ENCODE peak calls at places on chromosome 1, in five cellular contexts. E, G, P, J and F are unnamed samples.

GRCh38 chr1:31382379-31382989 is 9.6 kb upstream of the FABP3 start:
- DNase-seq in G (no peak), E (no peak), J (no peak), P (no peak), F (no peak)

GRCh38 chr1:208350815-208351214 is 106.6 kb upstream of the PLXNA2 start:
- DNase-seq in P (no peak), J (no peak), G (no peak), E (no peak), F (no peak)

GRCh38 chr1:10693497-10694273 is 102.8 kb downstream of the CASZ1 start:
- DNase-seq in G (peak), E (no peak), P (no peak), J (no peak), F (peak)

GRCh38 chr1:166164995-166165660 is 1.7 kb downstream of the FAM78B start:
- DNase-seq in E (peak), J (peak), P (peak), G (peak), F (peak)

GRCh38 chr1:172496678-172497077 is 36.3 kb upstream of the SUCO start:
- DNase-seq in G (no peak), J (no peak), E (no peak), P (no peak), F (no peak)

GRCh38 chr1:214066190-214066589 is 78.4 kb downstream of the PROX1 start:
- DNase-seq in E (no peak), G (no peak), P (no peak), J (no peak), F (no peak)

GRCh38 chr1:166721145-166721544 is 118.1 kb upstream of the POGK start:
- DNase-seq in J (no peak), P (peak), G (no peak), E (no peak), F (peak)

GRCh38 chr1:200372095-200372884 is 37.5 kb downstream of the ZNF281 start:
- DNase-seq in G (peak), P (no peak), E (peak), J (no peak), F (peak)

GRCh38 chr1:197127513-197127912 is 19.0 kb downstream of the ASPM start:
- DNase-seq in J (no peak), G (no peak), P (no peak), E (no peak), F (no peak)

GRCh38 chr1:99992044-99992722 is 22.4 kb downstream of the SLC35A3 start:
- DNase-seq in G (no peak), E (no peak), P (no peak), J (no peak), F (no peak)

GRCh38 chr1:167904641-167905040 is 9.3 kb downstream of the ADCY10 start:
- DNase-seq in P (no peak), G (no peak), E (peak), J (no peak), F (peak)

GRCh38 chr1:3657578-3658230 is 5.4 kb downstream of the TP73 start:
- DNase-seq in J (no peak), E (no peak), G (no peak), P (no peak), F (no peak)

GRCh38 chr1:212456166-212456528 is 23.4 kb downstream of the NENF start:
- DNase-seq in J (no peak), P (no peak), G (no peak), E (no peak), F (no peak)

GRCh38 chr1:239723821-239724367 is 337.5 kb downstream of the CHRM3 start:
- DNase-seq in G (no peak), P (no peak), J (no peak), E (no peak), F (no peak)

GRCh38 chr1:172870901-172871606 is 179.7 kb downstream of the TNFSF18 start:
- DNase-seq in G (no peak), J (no peak), P (no peak), E (peak), F (peak)

GRCh38 chr1:6183520-6183989 is 3.4 kb upstream of the CHD5 start:
- DNase-seq in G (no peak), J (peak), E (peak), P (no peak), F (no peak)

GRCh38 chr1:214281902-214282695 is 1.1 kb downstream of the SMYD2 start:
- DNase-seq in J (no peak), G (no peak), P (no peak), E (peak), F (peak)

GRCh38 chr1:54122131-54122751 is 30.6 kb downstream of the CDCP2 start:
- DNase-seq in G (peak), J (no peak), E (no peak), P (no peak), F (no peak)

GRCh38 chr1:54120698-54121481 is 31.9 kb downstream of the CDCP2 start:
- DNase-seq in G (peak), E (no peak), J (no peak), P (no peak), F (no peak)

GRCh38 chr1:54118704-54119103 is 34.1 kb downstream of the CDCP2 start:
- DNase-seq in E (peak), G (no peak), J (no peak), P (no peak), F (peak)

GRCh38 chr1:54121482-54122130 is 31.2 kb downstream of the CDCP2 start:
- DNase-seq in G (peak), P (peak), J (peak), E (peak), F (peak)

DNA sequence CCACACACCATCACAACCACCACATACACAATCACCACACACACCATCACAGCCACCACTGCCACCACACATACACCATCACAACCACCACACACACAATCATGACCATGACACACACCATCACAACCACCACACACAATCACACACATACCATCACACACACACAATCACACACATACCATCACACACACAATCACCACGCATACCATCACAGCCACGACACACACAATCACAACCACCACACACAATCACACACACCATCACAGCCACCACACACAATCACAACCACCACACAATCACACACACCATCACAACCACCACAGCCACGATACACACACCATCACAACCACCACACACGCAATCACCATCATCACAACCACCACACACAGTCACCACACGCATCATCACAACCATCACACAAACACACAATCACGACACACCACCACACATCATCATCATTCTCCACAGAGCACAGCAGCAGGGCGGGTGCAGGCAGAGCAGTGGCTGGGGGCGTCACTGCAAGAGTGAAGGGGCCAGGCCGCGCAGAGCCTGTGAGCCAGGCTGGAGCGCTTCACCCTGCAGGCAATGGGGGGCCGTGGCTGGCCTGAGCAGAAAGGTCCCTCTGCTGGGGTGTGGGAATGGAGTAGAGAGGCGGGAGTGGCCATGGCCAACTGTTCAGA is 32.6 kb downstream of the CDCP2 start:
- DNase-seq in J (no peak), G (no peak), E (no peak), P (no peak), F (no peak)
- H3K27ac ChIP-seq in J (no peak), G (no peak), E (no peak), P (no peak), F (no peak)

GRCh38 chr1:204435886-204436271 is 24.3 kb upstream of the PPP1R15B start:
- DNase-seq in G (no peak), J (no peak), E (no peak), P (no peak), F (no peak)

GRCh38 chr1:204438628-204439027 is 27.0 kb upstream of the PPP1R15B start:
- DNase-seq in G (no peak), P (no peak), J (no peak), E (peak), F (peak)

GRCh38 chr1:204435246-204435885 is 23.7 kb upstream of the PPP1R15B start:
- DNase-seq in P (no peak), G (no peak), J (no peak), E (peak), F (peak)

GRCh38 chr1:204439976-204440375 is 28.4 kb upstream of the PPP1R15B start:
- DNase-seq in J (no peak), G (no peak), P (no peak), E (no peak), F (no peak)

DNA sequence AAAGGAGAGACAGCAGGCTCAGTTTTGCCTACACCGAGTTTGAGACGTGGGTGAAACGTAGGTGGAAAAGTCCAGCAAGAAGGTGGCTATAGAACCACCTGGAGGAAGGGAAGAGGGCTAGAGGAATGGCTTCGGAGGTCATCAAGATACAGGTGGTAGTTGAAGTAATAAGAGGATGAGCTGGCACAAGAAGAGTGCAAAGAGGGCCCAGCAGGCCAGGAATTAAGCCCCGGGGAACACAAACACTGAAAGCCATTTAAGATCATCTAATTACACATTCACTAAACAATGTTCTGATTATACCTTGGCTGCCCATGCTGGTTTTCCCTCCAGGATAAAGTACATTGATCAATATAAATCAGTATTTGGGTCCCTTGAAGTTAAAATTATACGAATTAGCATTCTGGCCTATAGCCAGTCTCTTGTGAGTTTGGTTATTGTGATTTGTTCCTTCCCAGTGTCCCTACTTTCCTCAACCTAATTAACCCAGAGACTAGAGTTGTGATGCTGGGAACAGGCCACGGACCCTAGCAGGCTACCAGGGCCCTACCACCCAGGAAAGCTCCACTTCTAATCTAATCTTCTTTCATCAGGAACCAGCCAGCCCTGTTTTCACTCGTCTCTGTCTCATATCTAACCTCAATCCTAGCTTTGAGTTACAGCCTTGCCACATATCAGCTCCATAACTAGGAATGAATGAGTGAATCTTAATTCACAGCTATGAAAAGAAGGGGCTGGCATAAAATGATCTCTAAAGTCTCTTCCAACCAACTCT is 26.4 kb upstream of the PPP1R15B start:
- DNase-seq in P (no peak), J (no peak), E (no peak), G (no peak), F (no peak)
- H3K14ac ChIP-seq in P (no peak), J (no peak), E (peak), G (no peak), F (no peak)

DNA sequence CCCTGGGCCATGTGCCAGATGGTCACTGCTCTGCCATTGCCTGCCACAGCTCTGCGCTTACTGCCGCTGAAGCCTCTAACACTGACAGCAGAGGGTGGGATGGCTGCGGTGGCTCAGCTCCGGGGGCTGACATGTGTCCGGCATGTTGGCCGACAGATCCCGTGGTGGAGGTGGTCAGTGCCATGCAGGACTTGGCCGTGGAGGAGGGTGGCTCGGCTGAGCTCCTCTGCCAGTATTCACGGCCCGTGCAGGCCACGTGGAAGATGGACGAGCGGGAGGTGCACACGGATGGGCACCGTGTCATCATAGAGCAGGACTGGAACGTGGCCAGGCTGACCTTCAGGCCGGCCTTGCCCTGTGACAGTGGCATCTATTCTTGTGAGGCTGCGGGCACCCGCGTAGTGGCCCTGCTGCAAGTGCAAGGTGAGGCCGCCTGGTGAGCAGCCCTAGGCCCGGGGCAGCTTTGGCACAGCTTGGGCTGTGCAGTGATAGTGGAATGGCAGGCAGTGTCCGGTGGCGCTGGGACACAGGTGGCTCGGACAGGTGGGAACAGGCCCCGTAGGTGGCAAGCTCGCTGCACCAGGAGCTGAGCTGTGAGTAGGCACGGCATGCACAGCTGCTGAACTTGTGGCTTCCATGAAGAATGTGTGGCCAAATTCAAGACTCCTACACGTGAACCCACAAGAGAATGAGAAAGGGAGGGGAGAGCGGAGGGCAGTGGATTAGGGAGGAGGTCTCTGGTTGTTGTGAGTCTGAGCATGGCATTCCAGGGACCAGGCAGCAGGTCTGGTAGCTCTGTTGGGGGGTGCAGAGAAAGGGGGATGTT is 91.8 kb downstream of the TRIM11 start:
- DNase-seq in E (no peak), J (no peak), G (no peak), P (no peak), F (no peak)
- H2BK15ac ChIP-seq in E (no peak), J (no peak), G (no peak), P (no peak), F (no peak)

GRCh38 chr1:243268284-243268653 is 12.4 kb downstream of the SDCCAG8 start:
- DNase-seq in P (no peak), E (peak), J (no peak), G (no peak), F (peak)

GRCh38 chr1:243267346-243268283 is 11.8 kb downstream of the SDCCAG8 start:
- DNase-seq in P (no peak), E (no peak), G (no peak), J (no peak), F (peak)

GRCh38 chr1:243270097-243270864 is 14.4 kb downstream of the SDCCAG8 start:
- DNase-seq in J (no peak), P (no peak), G (no peak), E (no peak), F (no peak)

GRCh38 chr1:243268751-243269460 is 13.1 kb downstream of the SDCCAG8 start:
- DNase-seq in E (peak), G (no peak), P (no peak), J (peak), F (peak)

DNA sequence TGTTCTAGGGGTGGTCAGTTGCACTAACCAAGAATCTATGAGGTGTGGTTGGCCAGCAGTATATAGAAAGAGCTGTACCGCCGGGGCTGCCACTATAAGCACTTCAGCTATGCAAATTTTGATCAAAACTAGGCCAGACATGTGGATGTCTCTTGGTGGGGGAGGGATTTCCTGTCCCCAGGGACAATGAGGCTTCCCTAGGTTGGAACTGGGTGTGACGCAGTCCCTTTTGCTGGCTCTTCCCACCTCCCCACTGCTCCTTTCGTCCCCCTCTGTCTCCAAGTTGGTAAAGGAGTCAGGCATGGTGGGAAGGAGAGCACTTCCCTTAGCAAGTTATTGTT is 13.6 kb downstream of the SDCCAG8 start:
- DNase-seq in J (no peak), E (no peak), P (no peak), G (no peak), F (no peak)
- H3K27ac ChIP-seq in J (no peak), E (peak), P (no peak), G (no peak), F (peak)

GRCh38 chr1:217924924-217925323 is 293.8 kb downstream of the SPATA17 start:
- DNase-seq in G (no peak), E (no peak), P (no peak), J (peak), F (no peak)

GRCh38 chr1:217921126-217921900 is 290.2 kb downstream of the SPATA17 start:
- DNase-seq in G (no peak), J (no peak), E (no peak), P (no peak), F (peak)

GRCh38 chr1:217917277-217917887 is 286.2 kb downstream of the SPATA17 start:
- DNase-seq in P (no peak), E (no peak), J (no peak), G (no peak), F (no peak)

GRCh38 chr1:217919683-217920502 is 288.7 kb downstream of the SPATA17 start:
- DNase-seq in G (no peak), E (no peak), J (no peak), P (no peak), F (no peak)
- H3K14ac ChIP-seq in G (no peak), E (no peak), J (no peak), P (no peak), F (no peak)

DNA sequence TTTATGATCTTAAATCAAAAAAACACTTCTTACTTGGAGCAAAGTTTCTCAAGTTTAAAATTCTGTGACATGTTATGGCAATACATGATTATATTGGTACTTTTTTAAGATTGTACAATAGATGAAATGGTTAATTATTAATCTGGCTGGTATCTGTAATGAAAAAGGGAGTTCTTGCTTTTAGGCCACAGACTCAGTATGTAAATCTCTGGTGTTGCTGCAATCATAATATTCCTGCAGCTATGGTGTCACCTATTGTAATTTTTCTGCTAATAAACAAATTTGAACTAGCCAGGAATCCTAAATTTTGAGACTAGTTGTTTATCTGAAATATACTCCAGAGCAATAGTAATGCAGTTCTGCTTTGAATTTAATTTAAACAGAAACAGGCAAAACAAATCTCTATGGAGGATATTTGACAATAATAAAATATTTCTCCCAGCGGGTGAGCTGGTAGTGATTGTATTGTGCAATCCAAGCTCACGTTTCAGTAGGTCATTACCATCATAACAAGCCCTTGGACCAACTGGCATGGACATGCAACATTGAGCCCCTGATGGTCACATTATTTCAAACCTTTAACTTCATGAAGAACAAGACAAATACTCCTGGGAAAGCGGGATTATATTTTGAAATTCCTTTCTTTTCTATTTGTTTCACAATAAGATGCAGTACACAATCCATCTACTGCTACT is 77.2 kb upstream of the USH2A start:
- DNase-seq in G (no peak), J (no peak), E (no peak), P (no peak), F (no peak)
- H2BK15ac ChIP-seq in G (no peak), J (no peak), E (no peak), P (no peak), F (no peak)

GRCh38 chr1:116735246-116735645 is 19.0 kb upstream of the CD2 start:
- DNase-seq in E (no peak), P (no peak), J (no peak), G (no peak), F (no peak)
- H3K27ac ChIP-seq in E (no peak), P (no peak), J (no peak), G (no peak), F (no peak)

DNA sequence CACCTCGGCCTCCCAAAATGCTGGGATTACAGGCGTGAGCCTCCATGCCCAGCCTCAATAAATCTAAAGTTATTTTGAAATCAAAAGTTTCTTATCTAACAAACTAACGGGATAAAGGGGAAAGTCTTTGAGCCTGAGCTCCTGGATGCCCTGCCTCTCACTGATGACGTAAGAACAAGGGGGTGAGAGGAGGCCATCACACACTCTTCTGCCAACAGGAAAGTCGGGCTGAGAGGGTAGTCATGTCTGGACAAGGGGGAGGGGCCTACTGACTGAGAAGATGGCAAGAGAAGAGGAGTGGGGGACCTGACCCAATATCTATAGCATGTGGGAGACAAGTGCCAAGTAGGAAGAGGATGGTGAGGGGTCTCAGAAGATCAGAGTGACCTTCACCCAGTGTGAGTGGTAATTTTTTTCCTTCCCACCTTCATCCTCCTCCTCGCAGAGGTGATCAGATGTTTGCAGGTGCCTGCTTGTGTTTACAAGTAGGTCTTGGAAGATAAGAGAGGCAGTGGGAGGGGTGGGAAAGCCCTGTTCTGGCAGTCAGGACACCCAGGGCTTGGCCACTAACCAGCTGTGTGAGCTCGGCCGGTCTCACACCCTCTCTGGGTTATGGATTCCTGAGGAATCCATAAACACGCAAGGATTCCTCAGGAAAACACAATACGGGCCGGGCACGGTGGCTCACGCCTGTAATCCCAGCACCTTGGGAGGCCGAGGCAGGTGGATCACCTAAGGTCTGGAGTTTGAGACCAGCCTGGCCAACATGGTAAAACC is 9.6 kb downstream of the UQCRHL start:
- DNase-seq in J (no peak), G (no peak), E (peak), P (no peak), F (peak)
- H3K14ac ChIP-seq in J (no peak), G (no peak), E (peak), P (no peak), F (no peak)